ENCODE peak calls at places on chromosomes 1 and 21, in seven cellular contexts. Q is spleen, C is breast epithelium, L is stomach, F is esophagus muscularis mucosa, S is Panc1, O is transverse colon. J is an unnamed sample. For H3K4me1, the result is how much of the 10 kb centered on the place peaks cover.

GRCh38 chr1:226972931-226973330 is 32.8 kb downstream of the COQ8A start:
- DNase-seq in Q (no peak), C (no peak), S (no peak), F (no peak), L (no peak), O (no peak), J (no peak)

GRCh38 chr1:12636098-12636950 is 7.6 kb upstream of the AADACL4 start:
- DNase-seq in F (no peak), Q (peak), C (no peak), O (no peak), L (no peak), S (no peak), J (no peak)

GRCh38 chr21:19607983-19608668 is 1204.5 kb upstream of the TMPRSS15 start:
- DNase-seq in Q (no peak), S (no peak), L (no peak), O (no peak), C (no peak), F (no peak), J (no peak)

GRCh38 chr1:235015291-235015990 is 113.2 kb downstream of the TOMM20 start:
- DNase-seq in L (no peak), S (no peak), Q (no peak), F (no peak), C (no peak), O (no peak), J (no peak)

GRCh38 chr1:110668523-110668922 is 6.2 kb downstream of the KCNA3 start:
- DNase-seq in C (no peak), F (no peak), S (no peak), L (no peak), O (no peak), Q (no peak), J (no peak)

GRCh38 chr1:154405762-154406571 is 824 bp downstream of the IL6R start:
- DNase-seq in C (peak), Q (peak), O (peak), F (no peak), S (peak), L (peak), J (peak)

GRCh38 chr21:44380876-44381275 is 27.5 kb downstream of the TRPM2 start:
- DNase-seq in F (no peak), Q (no peak), C (no peak), O (no peak), S (no peak), L (no peak), J (no peak)

GRCh38 chr1:183366116-183366515 is 52.1 kb downstream of the NMNAT2 start:
- DNase-seq in S (no peak), O (no peak), Q (no peak), C (no peak), F (no peak), L (no peak), J (no peak)

GRCh38 chr1:71565267-71565666 is 484.4 kb upstream of the ZRANB2 start:
- DNase-seq in Q (no peak), C (peak), O (no peak), S (no peak), L (no peak), F (no peak), J (peak)

GRCh38 chr1:2488688-2489087 is 12.6 kb downstream of the PLCH2 start:
- DNase-seq in O (no peak), S (no peak), Q (no peak), F (no peak), L (no peak), C (no peak), J (no peak)

GRCh38 chr1:206578115-206578935 is 33.9 kb downstream of the EIF2D start:
- DNase-seq in S (no peak), Q (no peak), F (no peak), O (no peak), C (no peak), L (no peak), J (no peak)

GRCh38 chr1:183622884-183623785 is 12.4 kb downstream of the ARPC5 start:
- DNase-seq in C (no peak), L (peak), F (no peak), O (peak), S (no peak), Q (no peak), J (peak)

GRCh38 chr1:223622132-223622842 is 43.2 kb downstream of the CAPN8 start:
- DNase-seq in L (no peak), C (no peak), Q (no peak), O (no peak), F (no peak), S (no peak), J (no peak)

GRCh38 chr1:22750671-22751016 is 40.0 kb downstream of the EPHB2 start:
- DNase-seq in Q (no peak), L (no peak), O (no peak), S (no peak), F (no peak), C (no peak), J (peak)

GRCh38 chr1:100362821-100363466 is 10.6 kb downstream of the CDC14A start:
- DNase-seq in S (no peak), Q (no peak), L (no peak), F (no peak), C (no peak), O (no peak), J (no peak)

GRCh38 chr1:150887018-150887417 is at the start of gene CTXND2:
- DNase-seq in L (no peak), O (no peak), F (no peak), Q (no peak), C (no peak), S (no peak), J (no peak)

GRCh38 chr1:153805042-153805745 is 30.0 kb downstream of the SLC27A3 start:
- DNase-seq in L (peak), C (peak), Q (peak), F (no peak), O (peak), S (peak), J (peak)

GRCh38 chr1:50419192-50419906 is 3.9 kb downstream of the DMRTA2 start:
- DNase-seq in L (no peak), O (no peak), Q (no peak), S (no peak), C (no peak), F (no peak), J (no peak)

GRCh38 chr21:28113718-28114117 is 879.0 kb downstream of the LTN1 start:
- DNase-seq in F (no peak), Q (no peak), O (no peak), L (no peak), S (no peak), C (no peak), J (no peak)

GRCh38 chr1:72620453-72620852 is 338.1 kb upstream of the NEGR1 start:
- DNase-seq in S (no peak), L (no peak), C (no peak), Q (no peak), F (no peak), O (no peak), J (no peak)

GRCh38 chr1:38835230-38835827 is 24.2 kb downstream of the RRAGC start:
- DNase-seq in F (no peak), C (no peak), Q (no peak), S (peak), O (peak), L (no peak), J (peak)

GRCh38 chr1:156816561-156817328 is at the start of gene SH2D2A:
- DNase-seq in O (peak), S (no peak), F (peak), L (peak), C (peak), Q (peak), J (no peak)

GRCh38 chr1:236128646-236129178 is 13.6 kb upstream of the GPR137B start:
- DNase-seq in Q (no peak), S (no peak), L (no peak), O (no peak), C (no peak), F (no peak), J (no peak)

GRCh38 chr21:44443891-44444285 is 11.4 kb upstream of the LRRC3 start:
- DNase-seq in C (no peak), Q (peak), F (no peak), O (no peak), L (no peak), S (no peak), J (no peak)

DNA sequence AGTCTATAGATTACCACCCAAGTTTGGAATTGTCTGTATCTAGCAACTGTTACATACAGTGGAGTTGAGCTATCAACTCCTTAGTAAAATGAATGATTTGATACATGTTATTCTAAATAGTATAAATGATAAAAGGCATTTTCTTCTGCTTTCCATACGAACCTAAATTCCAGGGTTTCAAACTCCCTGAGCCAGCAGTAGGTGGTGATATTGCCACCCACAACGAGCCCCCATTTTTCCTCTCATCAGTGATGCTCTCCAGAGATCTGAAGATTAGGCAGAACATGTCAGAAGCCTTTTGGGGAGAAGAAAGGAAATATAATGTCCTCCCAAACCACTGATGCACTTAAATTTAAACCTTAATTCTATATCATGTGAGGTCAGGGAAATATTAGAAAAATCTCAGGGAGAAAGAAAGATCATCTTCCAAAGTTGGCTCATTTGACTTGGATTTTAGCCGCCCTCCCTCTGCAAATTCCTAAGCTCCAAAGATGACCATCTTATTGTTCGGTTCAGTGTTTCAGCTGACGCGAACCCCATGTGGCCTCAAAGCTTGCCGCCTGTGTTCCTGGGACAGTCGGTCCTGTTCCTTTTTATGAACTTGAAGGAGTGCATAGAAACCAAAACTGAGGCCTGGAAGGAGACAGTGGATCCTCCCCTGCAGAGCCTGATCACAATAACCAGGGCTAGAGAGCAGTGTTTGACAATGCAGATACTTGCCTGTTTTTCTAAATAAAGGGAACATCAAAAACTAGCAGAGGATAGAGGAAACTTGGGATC is 2.3 kb downstream of the EVA1C start:
- DNase-seq in F (no peak), L (no peak), S (no peak), C (no peak), Q (no peak), O (no peak), J (no peak)
- H3K27ac ChIP-seq in F (peak), L (peak), S (no peak), C (peak), Q (no peak), O (peak), J (peak)

DNA sequence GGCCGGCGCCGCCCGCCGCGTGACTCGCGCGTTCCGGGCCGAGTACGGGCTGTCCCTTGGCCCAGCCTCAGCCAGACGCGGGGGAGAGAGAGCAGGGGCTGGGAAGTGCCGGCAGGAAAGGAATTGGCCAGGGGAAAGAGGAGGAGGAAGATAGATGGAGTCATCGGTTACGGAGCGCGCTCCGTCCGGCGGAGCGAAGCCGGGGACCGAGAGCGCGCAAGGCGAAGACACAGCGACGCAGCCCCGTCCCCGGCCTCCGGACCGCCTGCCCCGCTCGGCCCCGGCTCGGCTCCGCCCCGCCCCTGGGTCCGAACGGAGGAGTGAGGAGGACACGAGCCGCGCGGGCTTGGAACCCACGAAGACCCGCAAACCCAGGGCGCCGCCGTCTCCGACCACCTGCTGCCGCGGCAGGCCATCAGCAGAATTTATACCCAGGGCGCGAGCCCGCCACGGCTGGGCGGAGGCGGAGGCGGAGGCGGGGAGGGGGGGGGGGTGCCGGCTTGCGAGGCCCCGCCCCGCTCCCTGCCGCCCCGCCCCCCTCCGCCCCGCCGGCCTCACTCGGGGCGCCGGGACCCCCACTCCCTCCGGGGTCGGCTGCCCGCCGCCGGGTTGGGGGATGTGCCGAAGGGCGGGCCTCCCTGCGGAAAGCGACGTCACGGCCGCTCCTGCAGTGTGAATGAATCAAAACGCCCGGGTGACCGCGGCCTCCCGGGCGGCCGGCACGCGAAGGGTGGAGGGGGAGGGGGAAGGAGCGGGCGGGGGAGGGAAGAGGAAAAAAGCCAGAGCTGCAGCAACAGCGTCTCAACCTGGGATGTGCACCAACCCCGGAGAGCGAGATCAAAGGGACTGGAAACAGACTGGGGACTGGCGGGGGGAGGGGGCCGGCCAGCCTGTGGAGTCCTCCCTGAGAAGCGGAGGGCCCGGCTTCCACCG is at the start of gene LHX4:
- DNase-seq in C (no peak), L (no peak), O (no peak), Q (no peak), F (no peak), S (no peak), J (no peak)
- TF ChIP-seq POLR2AphosphoS5 in C (no peak), L (no peak), O (no peak), Q (peak), F (no peak), S (no peak), J (no peak)

GRCh38 chr1:230077011-230077410 is 10.0 kb downstream of the GALNT2 start:
- DNase-seq in C (no peak), S (no peak), O (no peak), L (no peak), F (no peak), Q (no peak), J (no peak)

GRCh38 chr1:230074270-230074669 is 7.2 kb downstream of the GALNT2 start:
- DNase-seq in S (no peak), F (no peak), O (no peak), L (no peak), Q (no peak), C (no peak), J (no peak)

GRCh38 chr1:230073371-230074035 is 6.5 kb downstream of the GALNT2 start:
- DNase-seq in S (no peak), C (no peak), F (no peak), L (no peak), O (no peak), Q (no peak), J (no peak)

GRCh38 chr1:230072866-230073265 is 5.8 kb downstream of the GALNT2 start:
- DNase-seq in S (no peak), L (no peak), C (no peak), O (no peak), F (no peak), Q (no peak), J (no peak)

DNA sequence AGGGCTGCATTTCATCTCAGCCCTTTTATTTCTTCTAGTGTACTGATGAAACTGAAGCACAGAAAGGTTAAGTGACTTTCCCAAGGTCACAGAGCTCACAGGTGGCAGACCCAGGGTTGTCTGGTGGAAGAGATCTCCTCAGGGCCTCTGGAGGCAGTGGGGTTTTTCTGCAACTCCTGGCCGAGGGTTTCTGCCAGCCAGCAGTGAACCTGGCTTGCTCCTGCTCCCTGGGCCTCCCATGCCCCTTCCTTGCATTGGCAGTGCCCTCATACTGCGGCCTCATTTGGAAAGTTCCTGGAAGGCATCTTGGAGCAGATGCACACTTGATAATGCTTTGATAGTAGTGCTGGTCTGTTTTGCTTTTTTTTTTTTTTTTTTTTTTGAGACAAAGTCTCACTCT is 7.7 kb downstream of the GALNT2 start:
- DNase-seq in Q (no peak), C (no peak), S (no peak), O (no peak), L (no peak), F (no peak), J (no peak)
- H3K4me1 ChIP-seq in Q (under half), C (under half), S (under half), O (under half), L (half or more), F (half or more), J (under half)

GRCh38 chr1:64874664-64875063 is 91.7 kb downstream of the JAK1 start:
- DNase-seq in L (no peak), F (no peak), O (no peak), C (no peak), S (no peak), Q (no peak), J (no peak)
- H3K27ac ChIP-seq in L (no peak), F (no peak), O (no peak), C (no peak), S (no peak), Q (no peak), J (no peak)

GRCh38 chr1:201999625-202000238 is 10.7 kb upstream of the ELF3 start:
- DNase-seq in L (peak), Q (peak), F (no peak), S (no peak), O (peak), C (no peak), J (no peak)
- TF ChIP-seq POLR2AphosphoS5 in L (peak), Q (no peak), F (no peak), S (no peak), O (no peak), C (no peak), J (peak)

GRCh38 chr1:93710949-93711591 is 29.4 kb upstream of the BCAR3 start:
- DNase-seq in Q (no peak), L (no peak), S (no peak), O (no peak), C (no peak), F (no peak), J (no peak)
- H3K4me1 ChIP-seq in Q (under half), L (under half), S (under half), O (under half), C (under half), F (under half), J (under half)

GRCh38 chr1:10687142-10687715 is 109.2 kb downstream of the CASZ1 start:
- DNase-seq in C (no peak), F (no peak), O (peak), Q (no peak), S (no peak), L (peak), J (no peak)
- H3K27ac ChIP-seq in C (peak), F (peak), O (peak), Q (peak), S (peak), L (peak), J (peak)

GRCh38 chr1:94694234-94694915 is 125.8 kb upstream of the SLC44A3 start:
- DNase-seq in Q (no peak), O (no peak), S (no peak), C (no peak), F (no peak), L (no peak), J (no peak)
- TF ChIP-seq POLR2AphosphoS5 in Q (no peak), O (no peak), S (no peak), C (no peak), F (no peak), L (no peak), J (no peak)

GRCh38 chr1:16132325-16132785 is 23.5 kb downstream of the EPHA2 start:
- DNase-seq in O (no peak), Q (no peak), F (no peak), L (no peak), S (no peak), C (no peak), J (no peak)
- H3K4me1 ChIP-seq in O (under half), Q (under half), F (under half), L (under half), S (half or more), C (under half), J (under half)

J was measured in prostate gland.